ENCODE peak calls at places on chromosome 15, in seven cellular contexts. L is stomach, K is ovary, F is H1, R is K562, G is transverse colon, E is HepG2. N is an unnamed sample. For H3K36me3, the result is how much of the 10 kb centered on the place peaks cover.

GRCh38 chr15:99226802-99227201 is 22.6 kb downstream of the TTC23 start:
- DNase-seq in E (no peak), F (no peak), G (no peak), R (no peak), L (no peak), K (no peak), N (no peak)

GRCh38 chr15:67080900-67081431 is 15.6 kb downstream of the SMAD3 start:
- DNase-seq in K (no peak), R (peak), F (no peak), E (no peak), G (no peak), L (no peak), N (peak)

GRCh38 chr15:92580021-92580420 is 75.6 kb downstream of the FAM174B start:
- DNase-seq in G (no peak), F (no peak), K (no peak), E (no peak), R (no peak), L (no peak), N (no peak)

GRCh38 chr15:84886211-84886983 is 1.9 kb downstream of the SLC28A1 start:
- DNase-seq in R (no peak), E (peak), L (no peak), K (no peak), G (no peak), F (no peak), N (no peak)

GRCh38 chr15:29473621-29474105 is 204.0 kb upstream of the NSMCE3 start:
- DNase-seq in E (no peak), R (no peak), K (no peak), G (no peak), F (no peak), L (no peak), N (no peak)

GRCh38 chr15:70141376-70142071 is 43.8 kb upstream of the TLE3 start:
- DNase-seq in G (no peak), L (no peak), K (no peak), R (no peak), F (no peak), E (no peak), N (no peak)

GRCh38 chr15:77070500-77071337 is at the start of gene TSPAN3:
- DNase-seq in F (peak), R (peak), G (peak), K (peak), L (peak), E (peak), N (peak)

GRCh38 chr15:77021803-77022381 is 27.0 kb downstream of the PSTPIP1 start:
- DNase-seq in K (no peak), F (no peak), R (no peak), L (no peak), E (no peak), G (no peak), N (no peak)

GRCh38 chr15:95663156-95663831 is 667.2 kb upstream of the NR2F2 start:
- DNase-seq in G (no peak), L (no peak), F (no peak), K (no peak), R (no peak), E (no peak), N (no peak)

GRCh38 chr15:80489030-80489594 is 84.9 kb downstream of the ARNT2 start:
- DNase-seq in G (no peak), L (no peak), R (no peak), K (no peak), E (peak), F (no peak), N (no peak)

GRCh38 chr15:92083190-92083589 is 229.7 kb downstream of the SLCO3A1 start:
- DNase-seq in F (no peak), K (no peak), L (no peak), R (no peak), E (no peak), G (no peak), N (no peak)

GRCh38 chr15:74291101-74292071 is 55.3 kb downstream of the CCDC33 start:
- DNase-seq in R (peak), G (peak), K (peak), L (peak), F (peak), E (peak), N (peak)

GRCh38 chr15:55003900-55004879 is 192.6 kb downstream of the RSL24D1 start:
- DNase-seq in E (no peak), K (no peak), G (no peak), R (no peak), L (no peak), F (no peak), N (no peak)

GRCh38 chr15:97930230-97930629 is 30.3 kb upstream of the ARRDC4 start:
- DNase-seq in G (no peak), R (no peak), F (no peak), K (no peak), E (no peak), L (no peak), N (no peak)

GRCh38 chr15:68829068-68829467 is 8.4 kb upstream of the ANP32A start:
- DNase-seq in G (no peak), E (peak), R (no peak), L (no peak), F (no peak), K (no peak), N (no peak)

DNA sequence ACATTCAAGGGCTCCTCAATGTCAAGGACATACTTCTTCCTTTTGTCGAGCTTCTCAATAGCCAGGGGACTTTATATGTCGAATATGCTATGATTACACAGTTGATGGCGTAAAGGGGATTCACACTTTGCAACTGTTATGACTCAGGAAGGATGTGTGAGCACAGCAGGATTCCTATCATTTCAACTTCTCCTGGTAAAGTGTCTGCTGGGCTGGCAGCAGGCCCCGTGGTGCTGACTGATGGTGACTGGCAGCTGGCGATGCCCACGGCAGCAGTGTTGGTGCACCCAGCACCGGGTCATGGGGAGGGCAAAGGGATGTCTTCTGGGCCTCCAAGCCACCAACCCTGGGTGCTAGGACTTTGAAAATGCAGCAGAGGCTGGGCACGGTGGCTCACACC is 44.8 kb upstream of the GNB5 start:
- DNase-seq in G (no peak), R (no peak), F (no peak), K (no peak), L (no peak), E (no peak), N (no peak)
- TF ChIP-seq EP300 in G (no peak), R (no peak), F (no peak), K (no peak), L (no peak), E (no peak), N (no peak)

GRCh38 chr15:42253300-42253699 is 19.7 kb upstream of the GANC start:
- DNase-seq in E (no peak), L (no peak), R (no peak), G (no peak), K (no peak), F (no peak), N (no peak)
- H3K36me3 ChIP-seq in E (under half), L (half or more), R (under half), G (under half), K (under half), F (under half), N (half or more)

DNA sequence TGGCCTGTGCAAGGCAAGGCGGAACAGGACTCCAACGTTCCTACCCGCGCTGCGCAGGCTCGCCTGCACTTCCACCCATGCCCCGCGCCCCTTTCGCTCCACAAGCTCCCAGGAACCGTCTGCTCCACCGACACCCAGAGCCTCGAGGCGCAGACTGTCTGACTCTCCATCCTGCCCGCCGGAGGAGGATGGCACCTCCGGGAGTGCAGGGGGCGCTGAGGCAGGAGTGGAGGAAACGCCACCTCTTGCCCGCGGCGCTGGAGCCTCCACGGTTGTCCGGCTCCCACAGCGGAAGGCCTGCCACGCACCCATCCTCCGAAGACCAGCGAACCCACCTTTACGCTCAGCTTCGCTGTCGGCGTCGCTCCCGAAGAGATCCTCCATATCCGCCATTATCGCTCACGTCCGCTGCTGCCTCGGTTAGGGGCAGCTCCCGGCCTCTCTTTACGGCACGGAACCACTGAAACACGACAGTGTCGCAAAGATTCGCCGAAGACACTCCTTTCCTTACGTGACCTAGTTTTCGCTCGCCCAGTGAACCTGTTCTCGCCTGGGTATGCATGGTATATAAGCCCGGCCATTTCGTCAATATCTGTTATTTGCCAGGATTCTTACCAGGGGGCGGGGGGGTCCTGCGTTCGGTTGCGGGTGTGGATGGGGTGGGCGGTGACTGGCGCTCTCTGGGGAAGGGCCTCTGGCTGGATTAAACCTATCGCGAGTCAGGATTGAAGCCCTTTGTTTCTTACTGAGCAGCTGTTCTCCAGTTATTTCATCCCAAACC is at the start of gene LEO1:
- DNase-seq in R (peak), G (peak), F (peak), E (peak), L (peak), K (peak), N (peak)
- TF ChIP-seq EP300 in R (no peak), G (no peak), F (no peak), E (no peak), L (no peak), K (no peak), N (no peak)

GRCh38 chr15:48757661-48758060 is 53.2 kb downstream of the CEP152 start:
- DNase-seq in F (no peak), E (no peak), L (no peak), G (no peak), K (no peak), R (no peak), N (no peak)

GRCh38 chr15:48759921-48760320 is 50.9 kb downstream of the CEP152 start:
- DNase-seq in G (no peak), F (no peak), E (no peak), R (no peak), L (no peak), K (no peak), N (no peak)

GRCh38 chr15:48751595-48751994 is 59.3 kb downstream of the CEP152 start:
- DNase-seq in F (no peak), K (no peak), L (no peak), G (no peak), R (no peak), E (no peak), N (no peak)

GRCh38 chr15:48748535-48748934 is 62.3 kb downstream of the CEP152 start:
- DNase-seq in R (no peak), K (no peak), L (no peak), G (no peak), E (no peak), F (no peak), N (no peak)

GRCh38 chr15:48754011-48754410 is 56.9 kb downstream of the CEP152 start:
- DNase-seq in G (no peak), K (no peak), L (no peak), R (no peak), F (no peak), E (no peak), N (no peak)
- H3K36me3 ChIP-seq in G (under half), K (under half), L (under half), R (half or more), F (under half), E (under half), N (under half)

GRCh38 chr15:78301326-78301725 is 1.9 kb upstream of the SKIC8 start:
- DNase-seq in R (no peak), L (no peak), E (no peak), G (no peak), F (no peak), K (no peak), N (no peak)

GRCh38 chr15:78298983-78299301 is 467 bp downstream of the SKIC8 start:
- DNase-seq in F (no peak), E (no peak), K (no peak), R (no peak), L (no peak), G (no peak), N (no peak)

GRCh38 chr15:78302579-78302978 is 3.2 kb upstream of the SKIC8 start:
- DNase-seq in L (no peak), R (no peak), F (no peak), K (no peak), G (no peak), E (no peak), N (no peak)

GRCh38 chr15:78301813-78302212 is 2.4 kb upstream of the SKIC8 start:
- DNase-seq in G (no peak), F (no peak), K (no peak), L (no peak), E (no peak), R (no peak), N (no peak)

DNA sequence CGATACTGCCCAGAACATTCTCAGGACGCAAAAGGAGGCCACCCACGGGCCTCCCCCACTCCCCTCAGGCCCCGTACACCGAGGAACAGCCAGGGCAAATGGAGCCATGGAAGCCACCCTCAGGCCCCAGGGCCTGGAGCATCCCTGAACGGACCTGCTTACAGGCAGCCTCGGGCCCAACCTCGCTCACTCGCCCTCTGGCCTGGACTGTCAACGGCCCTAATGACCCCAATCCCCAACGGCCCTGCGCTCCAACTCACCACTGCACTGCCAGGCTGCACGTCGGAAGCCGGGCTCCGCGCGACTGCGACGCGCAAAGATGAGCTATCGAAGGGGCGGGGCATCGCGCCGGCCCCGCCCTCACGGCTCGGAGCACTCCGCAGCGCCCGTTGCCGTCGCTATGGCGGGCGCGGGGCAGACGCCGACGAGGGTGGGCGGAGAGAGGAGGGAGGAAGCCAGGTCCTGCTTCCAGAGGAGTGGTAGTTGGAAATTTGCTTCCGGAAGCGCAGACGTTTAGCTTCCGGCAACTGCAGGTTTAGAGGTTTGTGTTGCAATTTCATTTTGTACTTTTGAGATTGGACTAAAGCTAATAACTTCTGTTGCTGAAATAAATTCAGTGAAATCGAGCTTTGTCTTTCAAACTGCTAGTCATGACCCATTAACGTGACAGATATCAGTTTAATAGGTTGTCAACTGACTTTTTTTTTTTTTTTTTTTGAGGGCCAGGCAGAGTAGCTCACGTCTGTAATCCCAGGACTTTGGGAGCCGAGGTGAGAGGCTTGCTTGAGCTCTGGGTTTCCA is at the start of gene SKIC8:
- DNase-seq in G (peak), K (peak), R (peak), F (peak), E (peak), L (peak), N (peak)
- TF ChIP-seq EP300 in G (no peak), K (no peak), R (peak), F (no peak), E (peak), L (no peak), N (peak)

GRCh38 chr15:63338170-63338569 is 43.5 kb downstream of the CA12 start:
- DNase-seq in F (no peak), K (no peak), E (no peak), G (no peak), R (no peak), L (no peak), N (no peak)
- H3K36me3 ChIP-seq in F (under half), K (under half), E (under half), G (under half), R (under half), L (under half), N (under half)

N was measured in tibial nerve.